ENCODE peak calls at places on chromosomes 2 and 18, in seven cellular contexts. O is kidney epithelial cell, S is left ventricle myocardium inferior, J is HL-60, N is IMR-90, Z is fibroblast of lung, M is psoas muscle. T is an unnamed sample.

GRCh38 chr2:193332938-193333337 is 1138.2 kb upstream of the TMEFF2 start:
- DNase-seq in Z (peak), S (no peak), M (no peak), N (no peak), O (no peak), J (no peak), T (no peak)

GRCh38 chr2:171529914-171530313 is 7.6 kb downstream of the CYBRD1 start:
- DNase-seq in Z (no peak), O (no peak), M (no peak), N (no peak), J (no peak), S (no peak), T (no peak)

GRCh38 chr2:207930747-207931146 is 94.6 kb downstream of the PLEKHM3 start:
- DNase-seq in N (no peak), J (no peak), S (no peak), M (no peak), Z (no peak), O (no peak), T (peak)

GRCh38 chr2:33673937-33674336 is 74.8 kb upstream of the FAM98A start:
- DNase-seq in J (no peak), Z (peak), M (no peak), S (no peak), O (no peak), N (peak), T (no peak)

GRCh38 chr18:12946549-12947354 is 1.1 kb upstream of the SEH1L start:
- DNase-seq in S (peak), O (peak), M (no peak), N (peak), Z (peak), J (peak), T (peak)

GRCh38 chr2:219010162-219010756 is 17.0 kb upstream of the CRYBA2 start:
- DNase-seq in N (no peak), M (no peak), O (no peak), S (no peak), Z (no peak), J (no peak), T (no peak)

GRCh38 chr2:231069379-231070054 is 12.8 kb downstream of the PSMD1 start:
- DNase-seq in O (no peak), S (no peak), N (peak), Z (peak), M (no peak), J (no peak), T (no peak)

GRCh38 chr2:32825291-32825712 is 121.5 kb upstream of the LTBP1 start:
- DNase-seq in M (no peak), J (no peak), S (peak), O (no peak), N (peak), Z (peak), T (no peak)

GRCh38 chr2:128139624-128140023 is 48.6 kb downstream of the UGGT1 start:
- DNase-seq in J (no peak), N (no peak), O (no peak), S (no peak), Z (no peak), M (no peak), T (no peak)

GRCh38 chr2:241036397-241036963 is 38.1 kb downstream of the SNED1 start:
- DNase-seq in S (no peak), N (no peak), M (no peak), O (no peak), Z (peak), J (no peak), T (peak)
- H3K4me3 ChIP-seq in S (peak), N (no peak), M (peak), O (no peak), Z (no peak), J (no peak), T (peak)

DNA sequence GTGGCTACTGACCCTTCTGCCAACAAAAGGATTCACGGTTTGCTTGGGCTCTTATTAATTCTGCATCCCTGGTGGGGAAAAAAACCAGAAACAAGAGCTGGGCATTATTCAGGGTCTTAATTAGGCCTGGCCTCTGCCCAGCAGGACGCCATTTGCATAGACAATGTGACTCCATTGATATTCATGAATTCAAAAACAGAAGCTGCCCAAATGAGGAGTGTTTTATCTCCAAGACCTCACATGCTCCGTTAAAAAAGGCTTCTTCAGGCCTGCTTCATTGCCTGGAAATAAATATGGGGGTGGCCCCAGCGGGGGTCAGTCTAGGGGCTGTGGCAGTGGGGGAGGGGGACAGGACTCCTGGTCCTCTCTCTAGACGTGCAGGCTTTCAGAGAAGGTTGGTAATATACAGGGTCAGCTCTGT is 116.7 kb downstream of the ALPK2 start:
- DNase-seq in O (no peak), J (no peak), Z (no peak), N (no peak), S (no peak), M (no peak), T (no peak)
- H3K4me3 ChIP-seq in O (no peak), J (no peak), Z (no peak), N (no peak), S (no peak), M (no peak), T (no peak)

GRCh38 chr2:42777883-42778805 is 14.2 kb upstream of the OXER1 start:
- DNase-seq in J (no peak), O (no peak), Z (no peak), N (peak), M (no peak), S (no peak), T (peak)
- H3K4me3 ChIP-seq in J (no peak), O (no peak), Z (no peak), N (no peak), M (no peak), S (no peak), T (no peak)

GRCh38 chr18:30713299-30713698 is 329.2 kb downstream of the DSC3 start:
- DNase-seq in J (no peak), O (no peak), M (no peak), S (no peak), Z (no peak), N (no peak), T (no peak)

GRCh38 chr18:30709598-30709997 is 332.9 kb downstream of the DSC3 start:
- DNase-seq in S (no peak), M (no peak), Z (no peak), J (no peak), N (no peak), O (no peak), T (no peak)

GRCh38 chr18:30712383-30712782 is 330.2 kb downstream of the DSC3 start:
- DNase-seq in M (no peak), Z (no peak), O (no peak), N (no peak), J (no peak), S (no peak), T (no peak)
- H3K4me3 ChIP-seq in M (no peak), Z (no peak), O (no peak), N (no peak), J (no peak), S (no peak), T (no peak)